ENCODE peak calls at places on chromosomes 5 and 9, in eight cellular contexts. Y is activated CD4-positive, alpha-beta T cell treated with anti-CD3 and anti-CD28 coated beads, Interleukin-2, amount 10 ng/mL, durations not matched to agents 7 days and 5 days; H is AML-193; M is ACHN; G is NT2/D1; Q is CD4-positive, alpha-beta T cell; N is NCI-H510A; J is iPS DF 6.9. U is an unnamed sample.

GRCh38 chr5:15885156-15885555 is 294.4 kb downstream of the MARCHF11 start:
- DNase-seq in Y (no peak), H (no peak), M (no peak), G (no peak), Q (no peak), N (no peak), J (no peak), U (no peak)

GRCh38 chr5:167452186-167452585 is 839.3 kb upstream of the WWC1 start:
- DNase-seq in Y (no peak), H (no peak), M (no peak), G (no peak), Q (no peak), N (no peak), J (no peak), U (no peak)

GRCh38 chr9:132183134-132183533 is 21.3 kb downstream of the NTNG2 start:
- DNase-seq in Y (no peak), H (no peak), M (no peak), G (no peak), Q (no peak), N (peak), J (no peak), U (no peak)

GRCh38 chr9:21854594-21854993 is 52.2 kb downstream of the MTAP start:
- DNase-seq in Y (no peak), H (no peak), M (no peak), G (no peak), Q (no peak), N (no peak), J (no peak), U (no peak)

GRCh38 chr9:37604296-37604695 is 11.9 kb upstream of the TOMM5 start:
- DNase-seq in Y (no peak), H (no peak), M (no peak), G (no peak), Q (no peak), N (no peak), J (no peak), U (no peak)

GRCh38 chr5:58648846-58649245 is 66.0 kb downstream of the RAB3C start:
- DNase-seq in Y (no peak), H (no peak), M (no peak), G (no peak), Q (no peak), N (no peak), J (no peak), U (no peak)

GRCh38 chr5:55665065-55665464 is 47.1 kb downstream of the SLC38A9 start:
- DNase-seq in Y (no peak), H (no peak), M (no peak), G (no peak), Q (no peak), N (no peak), J (no peak), U (no peak)

GRCh38 chr9:93096131-93096802 is at the start of gene CARD19:
- DNase-seq in Y (peak), H (no peak), M (peak), G (no peak), Q (no peak), N (no peak), J (no peak), U (peak)

GRCh38 chr9:104868687-104869404 is 59.1 kb downstream of the ABCA1 start:
- DNase-seq in Y (no peak), H (peak), M (no peak), G (peak), Q (no peak), N (peak), J (no peak), U (peak)

GRCh38 chr9:18857769-18858168 is 175.2 kb downstream of the SAXO1 start:
- DNase-seq in Y (no peak), H (no peak), M (no peak), G (no peak), Q (no peak), N (no peak), J (no peak), U (no peak)

GRCh38 chr9:90770927-90771326 is 30.7 kb upstream of the SYK start:
- DNase-seq in Y (no peak), H (no peak), M (no peak), G (no peak), Q (no peak), N (no peak), J (no peak), U (no peak)

GRCh38 chr5:148535190-148535589 is 119.1 kb downstream of the HTR4 start:
- DNase-seq in Y (no peak), H (no peak), M (no peak), G (no peak), Q (no peak), N (no peak), J (no peak), U (no peak)

GRCh38 chr9:117224676-117225075 is 190.2 kb downstream of the ASTN2 start:
- DNase-seq in Y (no peak), H (no peak), M (no peak), G (peak), Q (no peak), N (peak), J (no peak), U (peak)

GRCh38 chr9:122042056-122042455 is 51.1 kb downstream of the TTLL11 start:
- DNase-seq in Y (no peak), H (no peak), M (no peak), G (no peak), Q (no peak), N (no peak), J (no peak), U (no peak)

GRCh38 chr5:123294544-123294943 is 128.7 kb downstream of the CEP120 start:
- DNase-seq in Y (no peak), H (no peak), M (no peak), G (no peak), Q (no peak), N (no peak), J (no peak), U (no peak)

GRCh38 chr5:1718669-1719068 is 81.0 kb downstream of the MRPL36 start:
- DNase-seq in Y (no peak), H (no peak), M (peak), G (no peak), Q (no peak), N (no peak), J (no peak), U (peak)

GRCh38 chr9:33813712-33814641 is 3.0 kb upstream of the UBE2R2 start:
- DNase-seq in Y (peak), H (peak), M (peak), G (no peak), Q (no peak), N (no peak), J (no peak), U (peak)

GRCh38 chr5:180343846-180344327 is 9.2 kb downstream of the GFPT2 start:
- DNase-seq in Y (no peak), H (no peak), M (no peak), G (no peak), Q (no peak), N (no peak), J (no peak), U (no peak)

GRCh38 chr9:89360465-89360864 is 42.2 kb downstream of the SECISBP2 start:
- DNase-seq in Y (no peak), H (no peak), M (no peak), G (no peak), Q (no peak), N (no peak), J (no peak), U (peak)

GRCh38 chr5:61626639-61627282 is 294.7 kb downstream of the ZSWIM6 start:
- DNase-seq in Y (no peak), H (no peak), M (no peak), G (no peak), Q (no peak), N (no peak), J (no peak), U (no peak)

U was measured in DMS53.